ENCODE peak calls at places on chromosomes 16 and 17, in seven cellular contexts. C, V, B, T, E, P and Z are unnamed samples.

GRCh38 chr16:3879258-3879886 is 1.1 kb downstream of the CREBBP start:
- DNase-seq in T (no peak), C (peak; percentile 31), P (no peak), B (no peak), E (peak; percentile 48), V (peak; percentile 36), Z (no peak)

GRCh38 chr17:65198653-65199382 is 61.6 kb downstream of the RGS9 start:
- DNase-seq in P (no peak), T (peak; percentile 64), B (no peak), C (peak; percentile 73), E (no peak), V (no peak), Z (no peak)

GRCh38 chr16:65254144-65254543 is 132.3 kb upstream of the CDH11 start:
- DNase-seq in V (peak; percentile 15), C (no peak), B (no peak), P (no peak), E (no peak), T (no peak), Z (no peak)

GRCh38 chr17:5033352-5034015 is 1.7 kb downstream of the SLC52A1 start:
- DNase-seq in P (no peak), V (no peak), T (no peak), B (no peak), E (no peak), C (no peak), Z (no peak)

GRCh38 chr17:68431661-68432071 is 25.6 kb downstream of the WIPI1 start:
- DNase-seq in E (no peak), V (no peak), T (peak; percentile 64), C (peak; percentile 69), P (no peak), B (no peak), Z (no peak)

GRCh38 chr17:7017827-7018200 is 5.0 kb upstream of the BCL6B start:
- DNase-seq in C (no peak), P (no peak), T (no peak), B (no peak), E (peak; percentile 25), V (no peak), Z (peak; percentile 35)

GRCh38 chr17:56973520-56973919 is 4.4 kb upstream of the SCPEP1 start:
- DNase-seq in T (no peak), C (no peak), E (no peak), P (peak; percentile 26), V (no peak), B (no peak), Z (no peak)

GRCh38 chr16:8962393-8963009 is 1.2 kb downstream of the USP7 start:
- DNase-seq in T (peak; percentile 65), E (no peak), P (peak; percentile 37), V (no peak), C (peak; percentile 20), B (peak; percentile 51), Z (peak; percentile 58)

GRCh38 chr16:66551362-66551761 is 1.0 kb upstream of the CKLF start:
- DNase-seq in B (peak; percentile 44), P (no peak), E (no peak), C (peak; percentile 78), V (no peak), T (peak; percentile 53), Z (peak; percentile 45)

GRCh38 chr17:33154869-33155455 is 138.1 kb downstream of the ASIC2 start:
- DNase-seq in C (no peak), E (no peak), P (no peak), T (no peak), B (no peak), V (no peak), Z (no peak)

GRCh38 chr16:54284319-54284930 is 2.2 kb downstream of the IRX3 start:
- DNase-seq in E (peak; percentile 42), T (no peak), V (no peak), B (no peak), P (no peak), C (no peak), Z (no peak)

GRCh38 chr17:49146620-49147306 is 14.2 kb downstream of the B4GALNT2 start:
- DNase-seq in P (no peak), B (no peak), V (no peak), E (no peak), C (peak; percentile 66), T (no peak), Z (no peak)

GRCh38 chr16:8474576-8474975 is 115.7 kb downstream of the TMEM114 start:
- DNase-seq in V (no peak), T (no peak), E (no peak), C (no peak), B (no peak), P (no peak), Z (no peak)

GRCh38 chr17:47324224-47325020 is 667 bp downstream of the EFCAB13 start:
- DNase-seq in C (no peak), T (peak; percentile 49), P (no peak), B (peak; percentile 31), E (peak; percentile 57), V (peak; percentile 65), Z (peak; percentile 56)

GRCh38 chr17:74859439-74860228 is at the start of gene GRIN2C:
- DNase-seq in T (peak; percentile 52), V (no peak), B (no peak), E (no peak), C (peak; percentile 39), P (no peak), Z (no peak)

GRCh38 chr16:50789757-50790156 is 47.9 kb downstream of the CYLD start:
- DNase-seq in T (no peak), B (no peak), C (no peak), V (no peak), P (no peak), E (no peak), Z (no peak)

GRCh38 chr17:67675481-67675880 is 42.3 kb upstream of the NOL11 start:
- DNase-seq in V (no peak), E (no peak), B (no peak), T (no peak), C (no peak), P (no peak), Z (no peak)

GRCh38 chr16:31006086-31006385 is 4.4 kb downstream of the STX1B start:
- DNase-seq in T (no peak), E (no peak), V (no peak), B (no peak), P (no peak), C (no peak), Z (no peak)

GRCh38 chr16:19481291-19481690 is 40.6 kb downstream of the GDE1 start:
- DNase-seq in T (no peak), E (no peak), C (no peak), V (no peak), P (no peak), B (no peak), Z (no peak)

GRCh38 chr17:78883090-78883532 is 19.9 kb downstream of the CEP295NL start:
- DNase-seq in T (no peak), E (peak; percentile 87), P (peak; percentile 81), C (no peak), V (peak; percentile 81), B (no peak), Z (no peak)

GRCh38 chr16:27234171-27234570 is 30.8 kb downstream of the KDM8 start:
- DNase-seq in V (no peak), T (no peak), E (peak; percentile 9), P (no peak), C (no peak), B (no peak), Z (no peak)
- H3K4me1 ChIP-seq in V (peaks cover 63% of the 10 kb centered on the region), T (peaks cover 92% of the 10 kb centered on the region), E (no peaks in the 10 kb centered on the region), P (no peaks in the 10 kb centered on the region), C (peaks cover 21% of the 10 kb centered on the region), B (peaks cover 90% of the 10 kb centered on the region), Z (peaks cover 75% of the 10 kb centered on the region)

DNA sequence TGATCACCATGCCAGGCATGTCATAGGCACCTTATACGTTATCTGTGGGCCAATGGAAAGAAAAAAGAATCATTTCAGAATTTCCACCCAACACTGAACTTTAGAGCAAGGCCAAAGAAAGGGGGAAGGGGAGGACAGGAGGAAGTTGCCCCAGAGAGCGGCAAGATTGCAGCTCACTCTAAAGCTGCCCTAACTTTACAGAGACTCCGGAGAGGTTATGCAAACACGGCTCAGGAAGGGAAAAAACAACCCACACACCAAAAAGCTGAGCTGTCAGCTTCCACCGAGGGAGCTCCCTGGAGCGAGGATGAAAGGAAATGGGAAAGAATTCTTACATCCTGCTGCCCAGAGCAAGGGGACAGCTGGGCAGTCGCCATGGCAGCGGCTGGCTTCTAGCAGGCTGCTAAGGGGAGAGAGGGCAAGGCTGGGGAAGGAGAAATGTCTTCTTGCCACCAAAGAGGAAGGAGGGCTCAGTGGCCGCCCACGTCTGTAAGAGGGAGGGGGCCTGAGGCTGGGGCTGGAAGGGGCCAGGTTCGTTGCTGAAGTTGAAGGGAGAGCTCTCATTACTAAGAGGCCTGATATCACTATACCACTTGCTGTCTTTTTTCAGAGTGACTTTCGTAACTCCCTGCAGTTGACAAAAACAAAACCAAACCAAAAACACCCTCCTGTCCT is 18.2 kb downstream of the COTL1 start:
- DNase-seq in P (peak; percentile 64), C (peak; percentile 85), T (peak; percentile 50), E (peak; percentile 75), B (no peak), V (peak; percentile 63), Z (peak; percentile 78)
- H3K4me1 ChIP-seq in P (peaks cover 3% of the 10 kb centered on the region), C (peaks cover 42% of the 10 kb centered on the region), T (peaks cover 82% of the 10 kb centered on the region), E (no peaks in the 10 kb centered on the region), B (peaks cover 92% of the 10 kb centered on the region), V (peaks cover 36% of the 10 kb centered on the region), Z (peaks cover 29% of the 10 kb centered on the region)

GRCh38 chr16:68000450-68000849 is 1.2 kb upstream of the DPEP2 start:
- DNase-seq in C (no peak), V (no peak), P (no peak), B (no peak), E (no peak), T (peak; percentile 37), Z (no peak)

GRCh38 chr16:68005786-68006286 is 6.6 kb upstream of the DPEP2 start:
- DNase-seq in T (peak; percentile 69), B (no peak), C (no peak), P (peak; percentile 54), E (peak; percentile 59), V (no peak), Z (no peak)

GRCh38 chr16:68003031-68003430 is 3.7 kb upstream of the DPEP2 start:
- DNase-seq in T (no peak), V (no peak), C (no peak), B (no peak), P (no peak), E (no peak), Z (no peak)

GRCh38 chr16:67995423-67995822 is 3.9 kb downstream of the DPEP2 start:
- DNase-seq in B (no peak), C (no peak), E (no peak), V (no peak), T (no peak), P (no peak), Z (no peak)

GRCh38 chr16:68000024-68000423 is 740 bp upstream of the DPEP2 start:
- DNase-seq in V (no peak), T (no peak), E (no peak), P (no peak), C (no peak), B (no peak), Z (no peak)
- H3K4me1 ChIP-seq in V (peaks cover 11% of the 10 kb centered on the region), T (peaks cover 47% of the 10 kb centered on the region), E (no peaks in the 10 kb centered on the region), P (no peaks in the 10 kb centered on the region), C (no peaks in the 10 kb centered on the region), B (peaks cover 41% of the 10 kb centered on the region), Z (no peaks in the 10 kb centered on the region)

GRCh38 chr17:77394540-77395295 is 253.9 kb downstream of the SEC14L1 start:
- DNase-seq in C (no peak), P (no peak), V (no peak), B (no peak), E (no peak), T (no peak), Z (peak; percentile 56)
- H3K4me1 ChIP-seq in C (peaks cover 34% of the 10 kb centered on the region), P (peaks cover 24% of the 10 kb centered on the region), V (peaks cover 91% of the 10 kb centered on the region), B (peaks cover 65% of the 10 kb centered on the region), E (peaks cover 17% of the 10 kb centered on the region), T (peaks cover 78% of the 10 kb centered on the region), Z (peaks cover 47% of the 10 kb centered on the region)